ENCODE peak calls at places on chromosomes 16 and 17, in nine cellular contexts. W is tibial nerve; V is GM12864; H is RWPE1; N is GM12878; Z is Calu3; O is body of pancreas; U is AG09319; B is CD4-positive, alpha-beta T cell. D is an unnamed sample.

GRCh38 chr17:63961355-63962207 is 11.1 kb downstream of the SCN4A start:
- DNase-seq in W (peak), V (no peak), H (peak), N (no peak), Z (no peak), O (peak), U (no peak), B (no peak), D (peak)

GRCh38 chr16:27402964-27403600 is 1.1 kb downstream of the IL21R start:
- DNase-seq in W (no peak), V (no peak), H (no peak), N (no peak), Z (no peak), O (no peak), U (no peak), B (peak), D (no peak)

GRCh38 chr16:49589721-49590120 is 216.1 kb downstream of the C16orf78 start:
- DNase-seq in W (no peak), V (no peak), H (no peak), N (no peak), Z (no peak), O (no peak), U (no peak), B (no peak), D (no peak)

GRCh38 chr17:21318439-21318838 is 33.9 kb downstream of the MAP2K3 start:
- DNase-seq in W (no peak), V (no peak), H (no peak), N (no peak), Z (no peak), O (no peak), U (no peak), B (no peak), D (no peak)

GRCh38 chr17:32356750-32357149 is 6.8 kb downstream of the ZNF207 start:
- DNase-seq in W (no peak), V (no peak), H (no peak), N (no peak), Z (no peak), O (no peak), U (no peak), B (no peak), D (no peak)

GRCh38 chr17:19409509-19409908 is 1.5 kb upstream of the RNF112 start:
- DNase-seq in W (no peak), V (no peak), H (peak), N (no peak), Z (no peak), O (no peak), U (no peak), B (no peak), D (no peak)

GRCh38 chr17:60135951-60136666 is 13.7 kb upstream of the CA4 start:
- DNase-seq in W (no peak), V (no peak), H (no peak), N (no peak), Z (no peak), O (no peak), U (no peak), B (no peak), D (no peak)

GRCh38 chr17:4357030-4357635 is 9.3 kb downstream of the UBE2G1 start:
- DNase-seq in W (no peak), V (no peak), H (no peak), N (no peak), Z (no peak), O (no peak), U (no peak), B (no peak), D (no peak)

GRCh38 chr17:11598274-11599221 is at the start of gene DNAH9:
- DNase-seq in W (peak), V (no peak), H (peak), N (no peak), Z (peak), O (peak), U (no peak), B (no peak), D (peak)

GRCh38 chr16:4414187-4414909 is 2.0 kb downstream of the CORO7 start:
- DNase-seq in W (no peak), V (peak), H (no peak), N (peak), Z (no peak), O (peak), U (no peak), B (peak), D (peak)

GRCh38 chr17:79699386-79700036 is 31.2 kb upstream of the ENPP7 start:
- DNase-seq in W (no peak), V (no peak), H (no peak), N (no peak), Z (no peak), O (no peak), U (no peak), B (no peak), D (no peak)

GRCh38 chr16:3058173-3059030 is 7.0 kb upstream of the IL32 start:
- DNase-seq in W (peak), V (no peak), H (no peak), N (no peak), Z (peak), O (peak), U (no peak), B (peak), D (peak)

GRCh38 chr17:78034429-78035091 is 76.1 kb downstream of the TNRC6C start:
- DNase-seq in W (no peak), V (no peak), H (no peak), N (no peak), Z (no peak), O (no peak), U (no peak), B (no peak), D (no peak)

GRCh38 chr17:48997103-48997826 is at the start of gene IGF2BP1:
- DNase-seq in W (no peak), V (no peak), H (no peak), N (no peak), Z (peak), O (no peak), U (no peak), B (no peak), D (peak)

GRCh38 chr16:14562691-14563491 is 67.2 kb downstream of the PARN start:
- DNase-seq in W (peak), V (no peak), H (peak), N (no peak), Z (peak), O (peak), U (no peak), B (no peak), D (no peak)

GRCh38 chr16:3935921-3936320 is 55.4 kb upstream of the CREBBP start:
- DNase-seq in W (no peak), V (no peak), H (no peak), N (no peak), Z (no peak), O (no peak), U (no peak), B (no peak), D (no peak)

GRCh38 chr16:11994187-11995119 is 17.9 kb downstream of the SNX29 start:
- DNase-seq in W (peak), V (no peak), H (no peak), N (no peak), Z (no peak), O (peak), U (no peak), B (no peak), D (no peak)

GRCh38 chr17:30376621-30377452 is 1.9 kb upstream of the CPD start:
- DNase-seq in W (peak), V (peak), H (no peak), N (peak), Z (peak), O (peak), U (peak), B (no peak), D (peak)

GRCh38 chr17:7346761-7347614 is 5.0 kb upstream of the KCTD11 start:
- DNase-seq in W (no peak), V (no peak), H (no peak), N (no peak), Z (no peak), O (no peak), U (no peak), B (no peak), D (no peak)

GRCh38 chr17:20263595-20263994 is 203.7 kb downstream of the LGALS9B start:
- DNase-seq in W (no peak), V (no peak), H (peak), N (no peak), Z (no peak), O (no peak), U (no peak), B (no peak), D (no peak)

GRCh38 chr16:87318158-87318644 is 1.0 kb upstream of the C16orf95 start:
- DNase-seq in W (no peak), V (no peak), H (no peak), N (no peak), Z (no peak), O (peak), U (no peak), B (no peak), D (no peak)

GRCh38 chr17:48544356-48545021 is 420 bp downstream of the HOXB2 start:
- DNase-seq in W (peak), V (no peak), H (no peak), N (no peak), Z (peak), O (peak), U (no peak), B (peak), D (peak)

GRCh38 chr17:40291311-40291710 is 3.6 kb downstream of the CDC6 start:
- DNase-seq in W (no peak), V (no peak), H (no peak), N (no peak), Z (peak), O (no peak), U (no peak), B (no peak), D (no peak)

GRCh38 chr17:42679001-42679491 is 2.3 kb upstream of the PLEKHH3 start:
- DNase-seq in W (peak), V (no peak), H (peak), N (no peak), Z (peak), O (peak), U (no peak), B (no peak), D (peak)

GRCh38 chr16:19291459-19291858 is 5.9 kb downstream of the CLEC19A start:
- DNase-seq in W (no peak), V (no peak), H (no peak), N (no peak), Z (peak), O (peak), U (no peak), B (no peak), D (no peak)

GRCh38 chr17:14748036-14748715 is 447.3 kb downstream of the HS3ST3B1 start:
- DNase-seq in W (no peak), V (peak), H (no peak), N (no peak), Z (no peak), O (no peak), U (no peak), B (no peak), D (no peak)

GRCh38 chr17:12907477-12907876 is 110.3 kb downstream of the ELAC2 start:
- DNase-seq in W (no peak), V (no peak), H (no peak), N (no peak), Z (no peak), O (no peak), U (no peak), B (no peak), D (no peak)

GRCh38 chr17:12899604-12900003 is 110.3 kb downstream of the ARHGAP44 start:
- DNase-seq in W (no peak), V (no peak), H (no peak), N (no peak), Z (no peak), O (no peak), U (no peak), B (no peak), D (no peak)

GRCh38 chr17:12898110-12898509 is 108.8 kb downstream of the ARHGAP44 start:
- DNase-seq in W (no peak), V (no peak), H (no peak), N (no peak), Z (no peak), O (no peak), U (no peak), B (no peak), D (no peak)

GRCh38 chr17:12900474-12900873 is 111.2 kb downstream of the ARHGAP44 start:
- DNase-seq in W (no peak), V (no peak), H (no peak), N (no peak), Z (no peak), O (no peak), U (no peak), B (no peak), D (no peak)

GRCh38 chr17:12902046-12902445 is 112.7 kb downstream of the ARHGAP44 start:
- DNase-seq in W (no peak), V (no peak), H (no peak), N (no peak), Z (no peak), O (no peak), U (no peak), B (no peak), D (no peak)
- TF ChIP-seq CTCF in W (no peak), V (no peak), H (no peak), N (no peak), Z (no peak), O (no peak), U (no peak), B (no peak), D (no peak)

GRCh38 chr16:30491744-30492308 is 19.3 kb downstream of the ITGAL start:
- DNase-seq in W (no peak), V (no peak), H (peak), N (no peak), Z (peak), O (peak), U (peak), B (no peak), D (no peak)
- TF ChIP-seq CTCF in W (no peak), V (no peak), H (no peak), N (no peak), Z (no peak), O (no peak), U (no peak), B (no peak), D (no peak)

GRCh38 chr17:17433260-17433659 is 43.5 kb upstream of the MED9 start:
- DNase-seq in W (no peak), V (no peak), H (no peak), N (no peak), Z (no peak), O (peak), U (no peak), B (no peak), D (no peak)

GRCh38 chr17:17437461-17437860 is 39.3 kb upstream of the MED9 start:
- DNase-seq in W (no peak), V (no peak), H (no peak), N (no peak), Z (no peak), O (no peak), U (no peak), B (no peak), D (no peak)

GRCh38 chr17:17434477-17434876 is 42.3 kb upstream of the MED9 start:
- DNase-seq in W (no peak), V (no peak), H (no peak), N (no peak), Z (no peak), O (no peak), U (no peak), B (no peak), D (no peak)

GRCh38 chr17:17437893-17438292 is 38.9 kb upstream of the MED9 start:
- DNase-seq in W (no peak), V (no peak), H (no peak), N (no peak), Z (no peak), O (no peak), U (no peak), B (no peak), D (no peak)

DNA sequence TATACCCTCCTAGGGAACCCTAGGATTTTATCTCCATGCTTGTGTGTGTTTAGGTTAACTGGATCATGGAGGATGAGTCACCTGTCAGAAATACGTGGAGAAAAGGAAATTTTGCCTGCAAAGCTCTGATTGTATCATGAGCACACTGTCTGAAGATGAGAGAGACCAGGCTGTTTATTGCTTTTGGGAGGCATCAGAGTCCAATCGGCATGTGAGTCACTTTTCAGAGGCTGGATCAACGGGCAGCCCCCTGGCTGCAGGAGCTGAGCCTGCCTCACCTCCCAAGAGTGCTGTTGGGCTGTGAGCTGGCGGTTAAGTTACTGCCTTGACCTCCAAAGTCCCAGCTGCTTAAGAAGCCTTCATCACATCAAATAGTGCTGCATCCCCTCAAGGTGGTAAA is 41.5 kb upstream of the MED9 start:
- DNase-seq in W (no peak), V (no peak), H (no peak), N (no peak), Z (no peak), O (no peak), U (peak), B (no peak), D (no peak)
- TF ChIP-seq CTCF in W (no peak), V (no peak), H (no peak), N (no peak), Z (no peak), O (no peak), U (peak), B (no peak), D (no peak)

GRCh38 chr16:30985401-30986128 is 558 bp downstream of the HSD3B7 start:
- DNase-seq in W (no peak), V (no peak), H (peak), N (no peak), Z (peak), O (peak), U (no peak), B (no peak), D (no peak)

GRCh38 chr16:30984669-30985400 is at the start of gene HSD3B7:
- DNase-seq in W (peak), V (no peak), H (peak), N (no peak), Z (peak), O (peak), U (peak), B (peak), D (peak)

GRCh38 chr16:30983898-30984610 is 953 bp upstream of the HSD3B7 start:
- DNase-seq in W (no peak), V (no peak), H (no peak), N (no peak), Z (no peak), O (no peak), U (no peak), B (no peak), D (no peak)

GRCh38 chr16:30987581-30988190 is 2.7 kb downstream of the HSD3B7 start:
- DNase-seq in W (no peak), V (no peak), H (no peak), N (no peak), Z (no peak), O (no peak), U (no peak), B (no peak), D (no peak)

GRCh38 chr16:30986129-30986991 is 1.4 kb downstream of the HSD3B7 start:
- DNase-seq in W (no peak), V (no peak), H (no peak), N (no peak), Z (no peak), O (no peak), U (no peak), B (no peak), D (no peak)
- TF ChIP-seq CTCF in W (peak), V (no peak), H (no peak), N (no peak), Z (no peak), O (no peak), U (no peak), B (no peak), D (no peak)

GRCh38 chr16:60367739-60368138 is 1633.6 kb upstream of the GOT2 start:
- DNase-seq in W (no peak), V (no peak), H (no peak), N (no peak), Z (no peak), O (no peak), U (no peak), B (no peak), D (no peak)
- TF ChIP-seq CTCF in W (no peak), V (no peak), H (no peak), N (no peak), Z (no peak), O (no peak), U (no peak), B (no peak), D (no peak)

DNA sequence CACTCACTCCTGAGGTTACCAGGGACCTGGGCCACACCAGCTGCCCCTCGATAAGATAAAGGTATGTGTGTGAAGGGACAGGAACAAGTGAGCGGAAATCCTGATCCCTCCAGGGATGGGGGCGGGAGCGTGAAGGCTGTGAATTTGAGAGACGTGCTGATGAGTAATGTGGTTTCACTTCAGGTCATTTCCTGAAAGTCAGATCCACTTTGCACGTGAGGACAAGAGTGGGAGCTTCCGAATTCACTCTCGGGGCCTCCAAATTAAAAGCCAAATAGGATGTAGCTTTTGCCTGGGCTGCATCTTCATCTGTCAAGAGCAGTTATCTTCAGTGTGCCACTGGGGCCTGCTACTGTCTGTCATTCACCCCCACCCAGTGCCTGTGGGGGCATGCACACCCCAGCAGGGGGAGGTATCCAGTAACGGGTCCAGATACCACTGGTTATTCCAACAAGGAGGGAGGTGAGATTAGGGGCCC is 87.4 kb upstream of the LHX1 start:
- DNase-seq in W (no peak), V (peak), H (peak), N (peak), Z (peak), O (no peak), U (no peak), B (no peak), D (peak)
- TF ChIP-seq CTCF in W (no peak), V (peak), H (no peak), N (no peak), Z (peak), O (no peak), U (no peak), B (no peak), D (no peak)